ENCODE peak calls at places on chromosomes 7 and 10, in four cellular contexts. W, B, H and Q are unnamed samples. For H3K27me3 and H3K4me1, the result is how much of the 10 kb centered on the place peaks cover.

GRCh38 chr10:71978988-71979691 is 14.9 kb downstream of the CHST3 start:
- DNase-seq in W (no peak), B (no peak), H (no peak), Q (no peak)

GRCh38 chr10:95408148-95408930 is 117.5 kb upstream of the PDLIM1 start:
- DNase-seq in W (no peak), B (no peak), H (no peak), Q (no peak)

GRCh38 chr10:102648889-102649752 is 4.8 kb downstream of the TRIM8 start:
- DNase-seq in W (no peak), B (no peak), H (peak), Q (peak)

GRCh38 chr7:27194641-27195379 is 5.1 kb downstream of the HOXA13 start:
- DNase-seq in W (no peak), B (no peak), H (no peak), Q (peak)

GRCh38 chr10:77279207-77279606 is 358.4 kb downstream of the KCNMA1 start:
- DNase-seq in W (no peak), B (no peak), H (no peak), Q (peak)

GRCh38 chr10:118594392-118595063 is 920 bp downstream of the PRLHR start:
- DNase-seq in W (no peak), B (peak), H (peak), Q (peak)

GRCh38 chr10:100368721-100369120 is 21.7 kb downstream of the SCD start:
- DNase-seq in W (no peak), B (no peak), H (no peak), Q (no peak)

GRCh38 chr7:23696916-23697441 is 13.0 kb upstream of the STK31 start:
- DNase-seq in W (peak), B (peak), H (peak), Q (peak)

GRCh38 chr7:78134256-78134655 is 335.7 kb downstream of the PHTF2 start:
- DNase-seq in W (no peak), B (peak), H (no peak), Q (no peak)

GRCh38 chr7:92717601-92717981 is 118.8 kb downstream of the CDK6 start:
- DNase-seq in W (no peak), B (no peak), H (no peak), Q (no peak)

DNA sequence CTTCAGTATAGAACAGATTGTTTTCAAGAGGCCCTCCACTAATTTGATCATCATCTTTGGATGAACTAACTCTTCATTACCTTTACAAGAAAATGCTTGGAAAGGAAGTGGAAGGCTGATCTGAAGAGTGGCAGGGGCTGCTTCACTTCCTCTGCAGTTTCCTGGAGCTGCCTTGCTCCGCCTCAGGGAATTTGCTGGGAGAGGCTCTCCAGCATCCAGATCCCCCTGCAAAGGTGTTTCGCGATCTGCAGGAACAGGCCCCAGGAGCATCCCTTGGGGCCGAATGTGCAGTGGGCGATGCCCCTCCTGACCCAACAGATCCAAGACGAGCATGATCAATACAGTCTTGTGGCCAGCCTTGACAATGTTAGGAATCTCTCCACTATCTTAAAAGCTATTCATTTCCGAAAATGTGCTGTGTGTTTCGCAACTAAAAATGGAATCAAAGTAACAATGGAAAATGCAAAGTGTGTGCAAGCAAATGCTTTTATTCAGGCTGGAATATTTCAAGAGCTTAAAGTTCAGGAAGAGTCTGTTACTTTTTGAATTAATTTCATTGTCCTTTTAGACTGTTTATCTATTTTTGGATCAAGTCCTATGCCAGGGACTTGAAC is 24.1 kb upstream of the TIAL1 start:
- DNase-seq in W (no peak), B (no peak), H (no peak), Q (no peak)
- H3K27me3 ChIP-seq in W (under half), B (under half), H (under half), Q (under half)

GRCh38 chr7:48837266-48837665 is 87.1 kb upstream of the CDC14C start:
- DNase-seq in W (no peak), B (no peak), H (no peak), Q (no peak)
- H3K4me1 ChIP-seq in W (under half), B (under half), H (under half), Q (under half)

DNA sequence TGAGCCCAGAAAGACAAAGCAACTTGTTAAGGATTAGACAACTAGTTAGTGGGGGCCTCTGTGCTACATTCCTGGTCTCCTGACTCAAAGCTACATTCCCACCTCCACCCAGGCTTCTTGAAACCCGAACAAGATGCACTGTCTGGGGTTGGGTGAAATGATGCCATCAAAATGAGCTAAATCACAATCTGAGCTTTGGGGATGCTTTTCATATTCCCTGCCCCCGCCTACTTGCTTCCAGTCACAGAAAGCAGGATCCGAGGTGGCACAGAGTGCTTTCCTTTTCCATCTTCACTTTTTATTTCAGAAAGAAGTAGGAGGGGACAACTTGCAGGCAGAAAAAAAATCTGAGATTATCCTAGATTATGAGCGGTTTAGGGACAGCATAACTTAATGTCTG is 5.4 kb upstream of the VAX1 start:
- DNase-seq in W (no peak), B (no peak), H (no peak), Q (no peak)
- H3K27me3 ChIP-seq in W (half or more), B (half or more), H (half or more), Q (under half)

GRCh38 chr10:14554843-14555205 is 219.9 kb downstream of the FAM107B start:
- DNase-seq in W (no peak), B (no peak), H (no peak), Q (no peak)
- H3K4me1 ChIP-seq in W (under half), B (under half), H (half or more), Q (half or more)

GRCh38 chr7:155799514-155799913 is 12.7 kb downstream of the SHH start:
- DNase-seq in W (no peak), B (no peak), H (peak), Q (no peak)
- H3K27me3 ChIP-seq in W (under half), B (under half), H (half or more), Q (under half)

GRCh38 chr7:73719806-73720169 is 319 bp upstream of the STX1A start:
- DNase-seq in W (no peak), B (no peak), H (no peak), Q (no peak)
- H3K4me1 ChIP-seq in W (under half), B (under half), H (under half), Q (under half)

GRCh38 chr10:93600861-93601773 is at the start of gene RBP4:
- DNase-seq in W (no peak), B (peak), H (no peak), Q (peak)
- H3K27me3 ChIP-seq in W (under half), B (under half), H (half or more), Q (under half)

DNA sequence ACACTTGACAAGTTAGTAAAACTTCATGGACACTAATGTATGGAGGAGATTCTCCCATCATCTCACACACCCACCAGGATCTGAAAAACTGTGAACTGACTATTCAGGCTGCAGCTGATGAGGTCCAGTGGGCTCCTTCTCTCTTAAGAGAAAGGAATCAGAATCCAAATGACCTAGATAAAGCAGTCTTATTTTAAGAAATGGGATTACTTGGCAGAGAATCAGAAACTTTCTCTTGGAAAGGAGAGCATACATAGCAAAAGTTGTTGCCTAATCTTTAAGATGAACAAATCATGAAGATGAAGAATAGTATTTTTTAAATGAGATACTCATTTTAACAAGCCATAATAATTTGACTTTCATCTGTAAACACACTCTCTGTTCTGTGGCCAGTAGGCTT is 53.8 kb downstream of the DLD start:
- DNase-seq in W (no peak), B (no peak), H (no peak), Q (no peak)
- H3K4me1 ChIP-seq in W (half or more), B (under half), H (under half), Q (under half)

DNA sequence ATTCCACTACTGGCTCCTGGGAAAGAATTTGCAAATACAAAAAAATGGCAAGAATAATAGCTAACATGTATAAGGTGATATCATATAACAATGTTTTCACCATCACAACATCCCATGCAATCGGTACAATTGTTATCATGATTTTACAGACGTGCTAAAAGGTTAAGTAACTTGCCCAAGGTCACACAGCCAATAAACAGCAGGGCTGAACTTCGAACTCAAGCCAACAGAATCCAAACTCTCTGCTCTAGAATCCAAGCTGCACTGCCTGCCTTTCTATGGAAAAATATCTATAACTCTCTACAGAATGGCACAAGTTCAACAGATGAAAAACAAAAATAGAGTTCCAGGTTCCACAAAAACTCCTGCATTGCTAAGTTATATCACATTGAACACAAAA is 160.9 kb downstream of the PARD3 start:
- DNase-seq in W (no peak), B (no peak), H (no peak), Q (no peak)
- H3K27me3 ChIP-seq in W (under half), B (under half), H (under half), Q (under half)

DNA sequence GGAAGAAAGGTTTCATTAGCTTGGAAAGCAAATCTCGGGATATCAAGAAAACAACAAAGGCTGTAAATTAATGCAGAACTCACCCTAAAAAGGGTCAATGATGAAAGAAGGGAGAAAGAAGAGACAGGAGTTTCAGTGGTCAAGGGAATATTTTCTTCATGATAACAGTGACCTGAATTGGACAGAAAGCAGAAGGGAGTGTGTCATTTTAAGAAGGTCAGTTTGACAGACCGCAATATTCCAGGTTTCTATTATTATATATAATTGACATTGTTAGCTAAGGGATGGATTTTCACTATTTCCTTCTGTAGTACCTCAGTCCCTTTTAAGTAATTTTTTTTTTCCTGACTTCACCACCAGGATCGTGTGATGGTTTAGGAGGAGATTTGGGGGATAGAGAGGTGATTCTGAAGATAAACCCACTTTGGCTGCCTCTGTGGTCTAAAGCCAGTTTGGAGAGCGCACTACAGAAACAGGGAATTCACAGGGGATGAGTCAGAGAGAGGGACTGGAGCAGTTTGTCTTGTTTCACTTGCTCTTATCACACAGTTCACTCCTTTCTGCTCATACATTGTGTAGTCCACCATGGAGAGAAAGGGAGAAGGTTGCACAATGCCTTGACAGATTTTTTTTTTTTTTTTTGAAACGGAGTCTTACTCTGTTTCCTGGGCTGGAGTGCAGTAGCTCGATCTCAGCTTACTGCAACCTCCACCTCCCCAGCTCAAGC is 417.9 kb downstream of the AUTS2 start:
- DNase-seq in W (no peak), B (peak), H (no peak), Q (no peak)
- H3K4me1 ChIP-seq in W (under half), B (under half), H (under half), Q (under half)